ENCODE peak calls at places on chromosomes 2 and 18, in five cellular contexts. H is endodermal cell, M is AG04450, U is fibroblast of pulmonary artery, V is tibial nerve. L is an unnamed sample.
A peak's percentile ranks its signal among the peaks of the same experiment; 100 is the strongest.

GRCh38 chr18:58525517-58525916 is 103.4 kb downstream of the ALPK2 start:
- DNase-seq in H (no peak), M (peak; percentile 18), U (no peak), V (no peak), L (no peak)

GRCh38 chr2:206887705-206888104 is 51.6 kb upstream of the CPO start:
- DNase-seq in H (no peak), M (no peak), U (no peak), V (no peak), L (no peak)

GRCh38 chr2:181104512-181105121 is 124.2 kb downstream of the UBE2E3 start:
- DNase-seq in H (no peak), M (peak; percentile 46), U (peak; percentile 87), V (peak; percentile 38), L (peak; percentile 63)

GRCh38 chr2:119739580-119740255 is 20.0 kb upstream of the PTPN4 start:
- DNase-seq in H (no peak), M (no peak), U (no peak), V (no peak), L (no peak)

GRCh38 chr2:148981350-148981749 is 57.1 kb upstream of the LYPD6B start:
- DNase-seq in H (no peak), M (no peak), U (peak; percentile 4), V (no peak), L (no peak)

GRCh38 chr2:219672406-219672805 is 45.0 kb downstream of the SLC4A3 start:
- DNase-seq in H (peak; percentile 34), M (no peak), U (no peak), V (no peak), L (no peak)

GRCh38 chr2:107093426-107093957 is 207.5 kb upstream of the ST6GAL2 start:
- DNase-seq in H (peak; percentile 64), M (no peak), U (no peak), V (no peak), L (no peak)

GRCh38 chr2:236738030-236738429 is 168.4 kb downstream of the ACKR3 start:
- DNase-seq in H (no peak), M (no peak), U (no peak), V (no peak), L (no peak)

GRCh38 chr2:132267372-132267771 is 105.6 kb upstream of the ANKRD30BL start:
- DNase-seq in H (peak; percentile 60), M (no peak), U (peak; percentile 4), V (no peak), L (no peak)

GRCh38 chr18:23689616-23690504 is 607 bp downstream of the LAMA3 start:
- DNase-seq in H (peak; percentile 81), M (no peak), U (no peak), V (no peak), L (no peak)

GRCh38 chr18:50051288-50051687 is 143.7 kb downstream of the MYO5B start:
- DNase-seq in H (peak; percentile 65), M (no peak), U (peak; percentile 6), V (no peak), L (peak; percentile 41)
- TF ChIP-seq CTCF in H (peak; percentile 72), M (peak; percentile 14), U (peak; percentile 23), V (no peak), L (peak; percentile 34)

DNA sequence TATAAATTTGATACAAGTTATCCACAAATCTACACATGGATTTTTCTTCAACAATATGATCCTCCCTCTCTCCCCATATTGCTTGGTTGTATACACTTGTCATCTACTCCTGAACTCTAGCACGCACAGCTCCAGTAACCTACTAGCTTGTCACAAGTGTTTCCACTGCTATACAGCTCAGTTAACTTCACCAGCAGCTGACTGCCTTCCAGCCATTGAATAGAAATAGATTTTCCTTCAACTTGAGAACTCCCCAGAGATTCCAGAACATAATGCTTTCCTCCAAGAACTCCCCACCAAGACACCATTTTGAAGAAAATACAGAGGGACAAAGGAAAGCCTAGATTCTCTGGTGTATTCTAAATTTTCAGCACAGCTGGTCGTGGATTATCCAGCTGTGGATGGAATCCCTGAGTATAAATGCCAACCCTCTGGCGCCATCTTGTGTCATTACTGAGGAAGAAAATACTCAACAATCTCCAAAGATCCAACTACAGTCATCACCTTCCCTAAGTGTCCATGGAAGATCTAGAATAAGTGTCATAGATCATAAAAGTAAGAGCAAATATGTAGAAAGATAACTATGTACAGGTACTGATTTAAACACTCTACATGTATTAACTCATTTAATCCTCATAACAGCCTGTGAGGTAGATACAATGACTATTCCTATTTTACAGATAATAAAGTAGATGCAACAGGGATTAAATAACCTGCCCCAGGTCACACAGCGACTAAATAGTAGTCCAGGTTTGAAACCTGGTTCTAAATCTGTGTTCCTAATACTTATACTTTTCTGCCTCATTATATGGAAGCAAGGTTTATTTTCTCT is 156.7 kb downstream of the ARHGAP28 start:
- DNase-seq in H (peak; percentile 73), M (peak; percentile 26), U (peak; percentile 71), V (peak; percentile 78), L (peak; percentile 69)
- TF ChIP-seq CTCF in H (peak; percentile 89), M (peak; percentile 72), U (peak; percentile 71), V (peak; percentile 59), L (peak; percentile 81)

DNA sequence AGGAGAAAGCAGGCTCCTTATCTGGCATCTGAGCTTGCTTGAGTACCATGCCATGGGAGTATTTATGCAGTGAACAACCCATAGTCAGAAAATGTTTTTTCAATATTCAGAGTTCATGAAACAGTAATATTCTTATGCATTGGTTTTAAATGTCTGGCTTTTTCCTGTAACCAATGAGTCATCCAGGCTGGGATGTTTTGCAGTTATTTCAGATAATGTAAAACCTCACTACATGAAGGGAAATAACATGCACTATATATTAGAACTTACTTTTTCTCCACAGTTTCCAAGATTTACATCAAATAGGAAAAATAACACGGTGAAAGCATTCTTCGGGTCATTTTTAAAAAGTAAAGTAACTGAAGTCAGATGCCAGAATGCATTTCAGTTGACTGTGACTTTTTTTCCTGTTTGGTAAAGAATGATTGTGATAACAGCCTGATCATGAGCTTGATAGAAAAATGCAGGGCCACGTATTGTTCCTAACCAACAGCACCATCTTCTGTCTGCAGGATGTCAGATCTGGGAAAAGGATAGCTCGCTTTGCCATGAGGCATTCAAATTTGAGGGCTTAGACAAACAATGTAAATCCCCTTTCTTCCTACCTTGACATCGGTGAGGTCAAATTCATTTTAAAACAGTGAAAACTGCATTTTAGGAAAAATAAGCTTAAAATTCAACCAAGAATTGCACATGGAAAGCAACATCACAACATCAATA is 152.8 kb downstream of the DSC3 start:
- DNase-seq in H (peak; percentile 63), M (no peak), U (peak; percentile 33), V (peak; percentile 6), L (peak; percentile 60)
- TF ChIP-seq CTCF in H (peak; percentile 85), M (no peak), U (peak; percentile 26), V (no peak), L (peak; percentile 23)

GRCh38 chr18:62399781-62400308 is 74.7 kb downstream of the TNFRSF11A start:
- DNase-seq in H (peak; percentile 81), M (no peak), U (no peak), V (no peak), L (peak; percentile 42)
- TF ChIP-seq CTCF in H (peak; percentile 76), M (peak; percentile 35), U (peak; percentile 15), V (no peak), L (peak; percentile 11)

GRCh38 chr2:230076819-230077218 is 8.1 kb upstream of the SLC16A14 start:
- DNase-seq in H (no peak), M (no peak), U (no peak), V (no peak), L (no peak)

GRCh38 chr2:230077851-230078547 is 9.3 kb upstream of the SLC16A14 start:
- DNase-seq in H (peak; percentile 72), M (no peak), U (peak; percentile 8), V (no peak), L (no peak)

GRCh38 chr2:230071421-230071820 is 2.7 kb upstream of the SLC16A14 start:
- DNase-seq in H (no peak), M (no peak), U (no peak), V (no peak), L (no peak)

DNA sequence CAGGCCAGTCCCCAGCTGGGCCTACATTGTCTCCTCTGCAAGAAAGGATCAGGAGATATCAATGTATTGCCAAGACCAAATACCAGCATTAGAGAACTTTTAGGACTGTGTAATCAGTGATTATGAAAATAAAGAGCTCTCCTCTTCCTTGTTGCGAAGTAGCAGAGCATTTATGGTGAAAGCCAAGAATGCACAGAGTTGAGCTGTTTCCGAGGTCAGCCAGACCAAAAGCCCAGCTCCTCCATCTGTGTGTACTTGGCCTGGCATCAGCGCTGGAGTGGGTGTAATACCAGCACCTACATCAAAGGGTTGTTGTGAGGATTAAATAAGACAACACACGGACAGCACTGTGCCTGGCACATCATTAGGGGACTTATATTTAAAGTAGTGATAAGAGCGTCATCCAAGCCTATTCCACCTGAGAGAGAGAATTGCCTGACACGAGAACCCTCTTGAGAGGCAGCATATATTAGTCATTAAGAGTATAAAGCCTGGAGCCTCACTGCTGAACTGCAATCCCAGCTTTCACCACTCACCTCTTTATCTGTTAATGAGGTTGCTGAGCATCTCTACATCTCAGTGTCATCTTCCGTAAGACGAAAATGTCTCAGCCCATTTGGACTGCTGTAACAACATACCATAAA is 7.4 kb upstream of the SLC16A14 start:
- DNase-seq in H (no peak), M (no peak), U (no peak), V (no peak), L (no peak)
- TF ChIP-seq CTCF in H (peak; percentile 48), M (no peak), U (no peak), V (no peak), L (no peak)

L was measured in MCF 10A.